ENCODE peak calls at places on chromosomes 1 and 21, in seven cellular contexts. Z is NCI-H1105; F is activated gamma-delta T cell treated with Interleukin-2 at 50 U/mL for 16 hours; C is EL; J is activated CD4-positive, alpha-beta T cell treated with anti-CD3 and anti-CD28 coated beads, Interleukin-2, amount 10 ng/mL, durations not matched to agents 7 days and 5 days; L is endothelial cell; W is spleen. E is an unnamed sample.
A peak's percentile ranks its signal among the peaks of the same experiment; 100 is the strongest.

GRCh38 chr1:32627596-32628162 is 22.7 kb downstream of the ZBTB8OS start:
- DNase-seq in Z (no peak), F (peak; percentile 9), C (no peak), J (peak; percentile 47), L (no peak), W (no peak), E (no peak)

GRCh38 chr1:173560300-173560699 is 42.6 kb downstream of the SLC9C2 start:
- DNase-seq in Z (no peak), F (no peak), C (no peak), J (no peak), L (no peak), W (no peak), E (no peak)

GRCh38 chr1:93093332-93094006 is 14.4 kb downstream of the MTF2 start:
- DNase-seq in Z (no peak), F (no peak), C (peak; percentile 41), J (no peak), L (no peak), W (no peak), E (no peak)

GRCh38 chr21:44551290-44552015 is at the start of gene KRTAP10-2:
- DNase-seq in Z (no peak), F (no peak), C (no peak), J (no peak), L (peak; percentile 2), W (peak; percentile 69), E (no peak)

GRCh38 chr1:36446261-36446660 is 4.0 kb downstream of the OSCP1 start:
- DNase-seq in Z (no peak), F (no peak), C (no peak), J (peak; percentile 34), L (peak; percentile 50), W (peak; percentile 54), E (no peak)

GRCh38 chr21:45797338-45797737 is 153.8 kb downstream of the PCBP3 start:
- DNase-seq in Z (no peak), F (no peak), C (no peak), J (no peak), L (no peak), W (no peak), E (no peak)

GRCh38 chr1:53410100-53410541 is 49.1 kb upstream of the DMRTB1 start:
- DNase-seq in Z (no peak), F (peak; percentile 68), C (peak; percentile 79), J (no peak), L (no peak), W (no peak), E (no peak)

GRCh38 chr1:8822383-8823294 is 5.2 kb upstream of the RERE start:
- DNase-seq in Z (peak; percentile 83), F (no peak), C (peak; percentile 97), J (no peak), L (no peak), W (no peak), E (no peak)

GRCh38 chr1:243940451-243940850 is 90.4 kb upstream of the AKT3 start:
- DNase-seq in Z (no peak), F (no peak), C (no peak), J (no peak), L (no peak), W (no peak), E (no peak)

GRCh38 chr1:80731241-80731894 is 1069.4 kb upstream of the ADGRL2 start:
- DNase-seq in Z (no peak), F (no peak), C (no peak), J (no peak), L (no peak), W (no peak), E (no peak)

GRCh38 chr1:224173523-224173922 is 9.5 kb upstream of the DEGS1 start:
- DNase-seq in Z (no peak), F (no peak), C (peak; percentile 33), J (no peak), L (no peak), W (no peak), E (no peak)

GRCh38 chr1:232600430-232601258 is 29.3 kb downstream of the SIPA1L2 start:
- DNase-seq in Z (no peak), F (no peak), C (peak; percentile 11), J (no peak), L (no peak), W (no peak), E (no peak)

GRCh38 chr1:240732390-240732789 is 120.4 kb upstream of the GREM2 start:
- DNase-seq in Z (peak; percentile 15), F (no peak), C (peak; percentile 74), J (no peak), L (no peak), W (no peak), E (peak; percentile 25)

GRCh38 chr1:56063461-56063860 is 515.9 kb downstream of the PLPP3 start:
- DNase-seq in Z (no peak), F (no peak), C (no peak), J (no peak), L (no peak), W (no peak), E (no peak)

GRCh38 chr1:11768821-11769220 is 6.8 kb downstream of the C1orf167 start:
- DNase-seq in Z (no peak), F (no peak), C (no peak), J (no peak), L (no peak), W (no peak), E (no peak)

GRCh38 chr1:31750858-31751638 is 13.1 kb downstream of the ADGRB2 start:
- DNase-seq in Z (no peak), F (peak; percentile 50), C (peak; percentile 83), J (peak; percentile 20), L (no peak), W (peak; percentile 85), E (no peak)

GRCh38 chr21:38787461-38788274 is 18.1 kb upstream of the ETS2 start:
- DNase-seq in Z (no peak), F (no peak), C (peak; percentile 85), J (no peak), L (no peak), W (no peak), E (peak; percentile 64)

GRCh38 chr21:44066116-44066515 is 41.1 kb upstream of the PWP2 start:
- DNase-seq in Z (no peak), F (no peak), C (no peak), J (no peak), L (no peak), W (no peak), E (no peak)

GRCh38 chr1:221884821-221885220 is 142.9 kb upstream of the DUSP10 start:
- DNase-seq in Z (no peak), F (no peak), C (no peak), J (no peak), L (no peak), W (no peak), E (no peak)

GRCh38 chr1:10607228-10607627 is 132.5 kb downstream of the PEX14 start:
- DNase-seq in Z (no peak), F (no peak), C (no peak), J (no peak), L (no peak), W (no peak), E (no peak)

GRCh38 chr1:59776960-59777852 is 37.5 kb upstream of the HOOK1 start:
- DNase-seq in Z (no peak), F (no peak), C (peak; percentile 61), J (no peak), L (no peak), W (no peak), E (no peak)

GRCh38 chr1:2526824-2527552 is 592 bp upstream of the PANK4 start:
- DNase-seq in Z (peak; percentile 51), F (peak; percentile 34), C (peak; percentile 66), J (no peak), L (no peak), W (no peak), E (no peak)

E was measured in epithelial cell of proximal tubule.